ENCODE peak calls at places on chromosomes 2 and 18, in ten cellular contexts. One of them, this sample, is unnamed.

GRCh38 chr2:84435331-84436081 is 23.6 kb downstream of the SUCLG1 start:
- DNase-seq in right lobe of liver: no peak
- DNase-seq in CD4-positive, CD25-positive, alpha-beta regulatory T cell: no peak
- DNase-seq in IMR-90: peak; percentile 93
- DNase-seq in cardiac muscle cell: no peak
- DNase-seq in H9: no peak
- DNase-seq in mesenchymal stem cell: peak; percentile 79
- DNase-seq in right atrium auricular region: no peak
- DNase-seq in heart right ventricle: peak; percentile 12
- DNase-seq in fibroblast of lung: peak; percentile 86
- DNase-seq in this sample: no peak

GRCh38 chr2:43465234-43465633 is 130.6 kb downstream of the THADA start:
- DNase-seq in right lobe of liver: no peak
- DNase-seq in CD4-positive, CD25-positive, alpha-beta regulatory T cell: no peak
- DNase-seq in IMR-90: no peak
- DNase-seq in cardiac muscle cell: no peak
- DNase-seq in H9: no peak
- DNase-seq in mesenchymal stem cell: no peak
- DNase-seq in right atrium auricular region: no peak
- DNase-seq in heart right ventricle: no peak
- DNase-seq in fibroblast of lung: no peak
- DNase-seq in this sample: no peak

GRCh38 chr2:238389985-238390682 is 36.6 kb upstream of the ASB1 start:
- DNase-seq in right lobe of liver: no peak
- DNase-seq in CD4-positive, CD25-positive, alpha-beta regulatory T cell: no peak
- DNase-seq in IMR-90: peak; percentile 23
- DNase-seq in cardiac muscle cell: peak; percentile 25
- DNase-seq in H9: no peak
- DNase-seq in mesenchymal stem cell: no peak
- DNase-seq in right atrium auricular region: no peak
- DNase-seq in heart right ventricle: no peak
- DNase-seq in fibroblast of lung: peak; percentile 78
- DNase-seq in this sample: no peak

GRCh38 chr2:98734823-98735260 is 3.9 kb upstream of the MGAT4A start:
- DNase-seq in right lobe of liver: no peak
- DNase-seq in CD4-positive, CD25-positive, alpha-beta regulatory T cell: peak; percentile 48
- DNase-seq in IMR-90: no peak
- DNase-seq in cardiac muscle cell: no peak
- DNase-seq in H9: no peak
- DNase-seq in mesenchymal stem cell: no peak
- DNase-seq in right atrium auricular region: no peak
- DNase-seq in heart right ventricle: no peak
- DNase-seq in fibroblast of lung: no peak
- DNase-seq in this sample: no peak

GRCh38 chr18:63831080-63831788 is 56.0 kb downstream of the SERPINB7 start:
- DNase-seq in right lobe of liver: no peak
- DNase-seq in CD4-positive, CD25-positive, alpha-beta regulatory T cell: peak; percentile 7
- DNase-seq in IMR-90: peak; percentile 84
- DNase-seq in cardiac muscle cell: no peak
- DNase-seq in H9: no peak
- DNase-seq in mesenchymal stem cell: peak; percentile 67
- DNase-seq in right atrium auricular region: no peak
- DNase-seq in heart right ventricle: no peak
- DNase-seq in fibroblast of lung: peak; percentile 88
- DNase-seq in this sample: no peak

GRCh38 chr2:108257757-108258331 is 18.1 kb downstream of the SULT1C3 start:
- DNase-seq in right lobe of liver: no peak
- DNase-seq in CD4-positive, CD25-positive, alpha-beta regulatory T cell: no peak
- DNase-seq in IMR-90: peak; percentile 33
- DNase-seq in cardiac muscle cell: no peak
- DNase-seq in H9: no peak
- DNase-seq in mesenchymal stem cell: peak; percentile 56
- DNase-seq in right atrium auricular region: no peak
- DNase-seq in heart right ventricle: no peak
- DNase-seq in fibroblast of lung: no peak
- DNase-seq in this sample: no peak

GRCh38 chr2:180443896-180444295 is 436.8 kb upstream of the CWC22 start:
- DNase-seq in right lobe of liver: no peak
- DNase-seq in CD4-positive, CD25-positive, alpha-beta regulatory T cell: no peak
- DNase-seq in IMR-90: no peak
- DNase-seq in cardiac muscle cell: no peak
- DNase-seq in H9: no peak
- DNase-seq in mesenchymal stem cell: no peak
- DNase-seq in right atrium auricular region: no peak
- DNase-seq in heart right ventricle: no peak
- DNase-seq in fibroblast of lung: no peak
- DNase-seq in this sample: no peak

GRCh38 chr2:190339394-190339793 is 4.0 kb upstream of the INPP1 start:
- DNase-seq in right lobe of liver: no peak
- DNase-seq in CD4-positive, CD25-positive, alpha-beta regulatory T cell: no peak
- DNase-seq in IMR-90: no peak
- DNase-seq in cardiac muscle cell: no peak
- DNase-seq in H9: no peak
- DNase-seq in mesenchymal stem cell: no peak
- DNase-seq in right atrium auricular region: no peak
- DNase-seq in heart right ventricle: no peak
- DNase-seq in fibroblast of lung: no peak
- DNase-seq in this sample: no peak

GRCh38 chr2:27583390-27583915 is 611 bp downstream of the ZNF512 start:
- DNase-seq in right lobe of liver: no peak
- DNase-seq in CD4-positive, CD25-positive, alpha-beta regulatory T cell: no peak
- DNase-seq in IMR-90: peak; percentile 24
- DNase-seq in cardiac muscle cell: no peak
- DNase-seq in H9: no peak
- DNase-seq in mesenchymal stem cell: peak; percentile 40
- DNase-seq in right atrium auricular region: no peak
- DNase-seq in heart right ventricle: no peak
- DNase-seq in fibroblast of lung: peak; percentile 19
- DNase-seq in this sample: no peak

GRCh38 chr2:57877811-57878572 is 168.6 kb upstream of the VRK2 start:
- DNase-seq in right lobe of liver: no peak
- DNase-seq in CD4-positive, CD25-positive, alpha-beta regulatory T cell: no peak
- DNase-seq in IMR-90: no peak
- DNase-seq in cardiac muscle cell: no peak
- DNase-seq in H9: no peak
- DNase-seq in mesenchymal stem cell: no peak
- DNase-seq in right atrium auricular region: no peak
- DNase-seq in heart right ventricle: no peak
- DNase-seq in fibroblast of lung: peak; percentile 9
- DNase-seq in this sample: no peak

GRCh38 chr2:207279520-207279919 is 113.8 kb upstream of the KLF7 start:
- DNase-seq in right lobe of liver: no peak
- DNase-seq in CD4-positive, CD25-positive, alpha-beta regulatory T cell: no peak
- DNase-seq in IMR-90: no peak
- DNase-seq in cardiac muscle cell: no peak
- DNase-seq in H9: no peak
- DNase-seq in mesenchymal stem cell: no peak
- DNase-seq in right atrium auricular region: no peak
- DNase-seq in heart right ventricle: no peak
- DNase-seq in fibroblast of lung: no peak
- DNase-seq in this sample: no peak

GRCh38 chr2:120336749-120337148 is 9.2 kb upstream of the INHBB start:
- DNase-seq in right lobe of liver: no peak
- DNase-seq in CD4-positive, CD25-positive, alpha-beta regulatory T cell: no peak
- DNase-seq in IMR-90: no peak
- DNase-seq in cardiac muscle cell: no peak
- DNase-seq in H9: no peak
- DNase-seq in mesenchymal stem cell: no peak
- DNase-seq in right atrium auricular region: no peak
- DNase-seq in heart right ventricle: no peak
- DNase-seq in fibroblast of lung: no peak
- DNase-seq in this sample: no peak
- H3K27me3 ChIP-seq in right lobe of liver: no peaks in the 10 kb centered on the region
- H3K27me3 ChIP-seq in CD4-positive, CD25-positive, alpha-beta regulatory T cell: peaks cover 5% of the 10 kb centered on the region
- H3K27me3 ChIP-seq in IMR-90: peaks cover 69% of the 10 kb centered on the region
- H3K27me3 ChIP-seq in cardiac muscle cell: peaks cover 29% of the 10 kb centered on the region
- H3K27me3 ChIP-seq in H9: peaks cover 3% of the 10 kb centered on the region
- H3K27me3 ChIP-seq in mesenchymal stem cell: peaks cover 78% of the 10 kb centered on the region
- H3K27me3 ChIP-seq in right atrium auricular region: no peaks in the 10 kb centered on the region
- H3K27me3 ChIP-seq in heart right ventricle: peaks cover 22% of the 10 kb centered on the region
- H3K27me3 ChIP-seq in fibroblast of lung: peaks cover 14% of the 10 kb centered on the region
- H3K27me3 ChIP-seq in this sample: peaks cover 4% of the 10 kb centered on the region

DNA sequence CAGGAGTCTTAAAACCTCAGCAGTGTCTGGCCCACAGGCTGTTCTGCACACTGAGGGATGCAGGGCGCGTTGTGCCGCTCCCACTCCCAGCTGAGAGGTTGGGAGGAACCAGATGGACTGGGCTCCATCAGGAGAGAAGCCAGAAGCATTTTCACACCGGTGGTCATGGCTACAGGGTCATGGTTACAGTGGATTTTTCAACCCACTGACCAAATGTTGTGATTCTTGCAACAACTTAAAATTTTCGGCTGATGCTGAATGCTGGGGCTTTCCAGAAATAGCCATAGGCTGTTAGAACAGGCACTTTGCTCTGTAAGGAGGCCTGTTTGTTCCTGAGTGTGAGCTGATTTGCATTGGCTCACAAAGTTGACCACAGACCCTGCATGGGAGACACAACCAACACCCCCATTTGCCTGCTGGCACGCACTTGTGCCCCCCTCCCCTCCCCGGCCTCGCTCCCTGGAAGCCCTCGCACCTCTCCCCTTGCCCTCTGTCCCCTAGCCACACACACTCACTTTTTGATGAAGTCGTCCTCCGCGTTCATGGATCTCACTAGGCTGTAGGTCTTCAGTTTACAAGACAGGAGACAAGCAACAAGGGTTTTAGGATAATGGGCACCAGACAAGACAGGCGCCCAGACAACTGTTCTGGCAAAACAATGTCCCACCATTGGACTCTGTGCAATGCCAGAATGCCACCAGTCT is 3.4 kb downstream of the LPIN1 start:
- DNase-seq in right lobe of liver: no peak
- DNase-seq in CD4-positive, CD25-positive, alpha-beta regulatory T cell: no peak
- DNase-seq in IMR-90: peak; percentile 18
- DNase-seq in cardiac muscle cell: no peak
- DNase-seq in H9: no peak
- DNase-seq in mesenchymal stem cell: peak; percentile 62
- DNase-seq in right atrium auricular region: no peak
- DNase-seq in heart right ventricle: no peak
- DNase-seq in fibroblast of lung: peak; percentile 23
- DNase-seq in this sample: no peak
- H3K4me1 ChIP-seq in right lobe of liver: no peaks in the 10 kb centered on the region
- H3K4me1 ChIP-seq in CD4-positive, CD25-positive, alpha-beta regulatory T cell: peaks cover 85% of the 10 kb centered on the region
- H3K4me1 ChIP-seq in IMR-90: peaks cover 23% of the 10 kb centered on the region
- H3K4me1 ChIP-seq in cardiac muscle cell: peaks cover 60% of the 10 kb centered on the region
- H3K4me1 ChIP-seq in H9: peaks cover 18% of the 10 kb centered on the region
- H3K4me1 ChIP-seq in mesenchymal stem cell: peaks cover 31% of the 10 kb centered on the region
- H3K4me1 ChIP-seq in right atrium auricular region: peaks cover 79% of the 10 kb centered on the region
- H3K4me1 ChIP-seq in heart right ventricle: peaks cover 78% of the 10 kb centered on the region
- H3K4me1 ChIP-seq in fibroblast of lung: peaks cover 36% of the 10 kb centered on the region
- H3K4me1 ChIP-seq in this sample: peaks cover 69% of the 10 kb centered on the region

DNA sequence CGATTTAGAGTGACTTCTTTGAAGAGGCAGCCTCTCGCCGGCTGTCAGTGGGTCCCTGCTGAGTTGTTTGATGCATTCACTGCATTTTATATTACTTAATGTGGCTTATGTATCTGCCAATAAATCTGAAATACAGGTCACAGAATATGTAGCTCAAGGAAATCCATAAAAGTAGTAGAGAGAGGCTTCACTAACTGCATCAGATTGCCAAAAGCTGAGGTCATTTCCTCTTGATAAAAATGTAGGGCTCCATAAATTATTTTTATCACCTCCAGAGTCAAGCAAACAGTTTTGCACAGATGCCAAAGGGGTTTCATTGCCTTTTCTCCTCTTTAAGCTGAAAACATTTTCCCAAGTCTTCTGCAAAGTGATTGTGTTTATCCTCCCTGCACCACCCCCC is 36.5 kb upstream of the CCDC93 start:
- DNase-seq in right lobe of liver: no peak
- DNase-seq in CD4-positive, CD25-positive, alpha-beta regulatory T cell: no peak
- DNase-seq in IMR-90: no peak
- DNase-seq in cardiac muscle cell: no peak
- DNase-seq in H9: no peak
- DNase-seq in mesenchymal stem cell: peak; percentile 31
- DNase-seq in right atrium auricular region: no peak
- DNase-seq in heart right ventricle: no peak
- DNase-seq in fibroblast of lung: peak; percentile 38
- DNase-seq in this sample: no peak
- H3K27me3 ChIP-seq in right lobe of liver: no peaks in the 10 kb centered on the region
- H3K27me3 ChIP-seq in CD4-positive, CD25-positive, alpha-beta regulatory T cell: peaks cover 28% of the 10 kb centered on the region
- H3K27me3 ChIP-seq in IMR-90: peaks cover 18% of the 10 kb centered on the region
- H3K27me3 ChIP-seq in cardiac muscle cell: no peaks in the 10 kb centered on the region
- H3K27me3 ChIP-seq in H9: no peaks in the 10 kb centered on the region
- H3K27me3 ChIP-seq in mesenchymal stem cell: no peaks in the 10 kb centered on the region
- H3K27me3 ChIP-seq in right atrium auricular region: no peaks in the 10 kb centered on the region
- H3K27me3 ChIP-seq in heart right ventricle: peaks cover 40% of the 10 kb centered on the region
- H3K27me3 ChIP-seq in fibroblast of lung: peaks cover 7% of the 10 kb centered on the region
- H3K27me3 ChIP-seq in this sample: peaks cover 5% of the 10 kb centered on the region

GRCh38 chr2:16626497-16626896 is 39.1 kb downstream of the CYRIA start:
- DNase-seq in right lobe of liver: no peak
- DNase-seq in CD4-positive, CD25-positive, alpha-beta regulatory T cell: no peak
- DNase-seq in IMR-90: peak; percentile 81
- DNase-seq in cardiac muscle cell: no peak
- DNase-seq in H9: no peak
- DNase-seq in mesenchymal stem cell: peak; percentile 93
- DNase-seq in right atrium auricular region: peak; percentile 75
- DNase-seq in heart right ventricle: no peak
- DNase-seq in fibroblast of lung: peak; percentile 76
- DNase-seq in this sample: no peak

GRCh38 chr2:16624419-16624745 is 41.3 kb downstream of the CYRIA start:
- DNase-seq in right lobe of liver: no peak
- DNase-seq in CD4-positive, CD25-positive, alpha-beta regulatory T cell: no peak
- DNase-seq in IMR-90: no peak
- DNase-seq in cardiac muscle cell: no peak
- DNase-seq in H9: no peak
- DNase-seq in mesenchymal stem cell: no peak
- DNase-seq in right atrium auricular region: no peak
- DNase-seq in heart right ventricle: no peak
- DNase-seq in fibroblast of lung: no peak
- DNase-seq in this sample: no peak

GRCh38 chr2:16625759-16626158 is 39.9 kb downstream of the CYRIA start:
- DNase-seq in right lobe of liver: no peak
- DNase-seq in CD4-positive, CD25-positive, alpha-beta regulatory T cell: no peak
- DNase-seq in IMR-90: no peak
- DNase-seq in cardiac muscle cell: no peak
- DNase-seq in H9: no peak
- DNase-seq in mesenchymal stem cell: no peak
- DNase-seq in right atrium auricular region: no peak
- DNase-seq in heart right ventricle: no peak
- DNase-seq in fibroblast of lung: no peak
- DNase-seq in this sample: no peak

GRCh38 chr2:16623564-16624418 is 41.8 kb downstream of the CYRIA start:
- DNase-seq in right lobe of liver: no peak
- DNase-seq in CD4-positive, CD25-positive, alpha-beta regulatory T cell: peak; percentile 14
- DNase-seq in IMR-90: no peak
- DNase-seq in cardiac muscle cell: no peak
- DNase-seq in H9: no peak
- DNase-seq in mesenchymal stem cell: no peak
- DNase-seq in right atrium auricular region: no peak
- DNase-seq in heart right ventricle: no peak
- DNase-seq in fibroblast of lung: no peak
- DNase-seq in this sample: no peak

DNA sequence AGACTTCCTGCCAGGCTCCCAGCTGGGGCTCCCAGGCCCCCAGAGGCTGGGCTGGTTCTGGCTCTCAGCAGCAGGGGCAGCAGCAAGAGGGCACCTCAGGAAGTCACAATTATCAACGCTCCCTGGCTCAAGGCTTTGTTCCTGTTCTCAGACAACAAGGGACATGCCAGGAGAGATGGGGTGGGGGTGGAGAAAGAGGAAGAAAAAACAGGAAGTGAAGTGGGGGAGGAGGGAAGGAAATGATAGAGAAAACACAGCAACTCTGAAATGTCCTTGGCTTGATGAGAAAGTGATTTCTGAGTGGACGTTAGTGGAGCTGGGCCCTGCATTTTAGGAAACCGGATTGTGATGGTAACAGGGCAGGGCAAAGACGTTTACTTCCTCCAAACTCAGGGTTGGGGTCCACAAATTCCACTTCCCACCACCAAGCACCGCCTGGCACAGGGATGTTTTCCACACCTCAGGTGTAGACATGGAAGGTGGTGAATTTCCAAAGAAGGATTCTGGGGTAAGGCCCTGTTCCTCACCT is 40.4 kb downstream of the CYRIA start:
- DNase-seq in right lobe of liver: no peak
- DNase-seq in CD4-positive, CD25-positive, alpha-beta regulatory T cell: no peak
- DNase-seq in IMR-90: no peak
- DNase-seq in cardiac muscle cell: no peak
- DNase-seq in H9: no peak
- DNase-seq in mesenchymal stem cell: peak; percentile 37
- DNase-seq in right atrium auricular region: no peak
- DNase-seq in heart right ventricle: peak; percentile 43
- DNase-seq in fibroblast of lung: no peak
- DNase-seq in this sample: no peak
- H3K4me1 ChIP-seq in right lobe of liver: no peaks in the 10 kb centered on the region
- H3K4me1 ChIP-seq in CD4-positive, CD25-positive, alpha-beta regulatory T cell: no peaks in the 10 kb centered on the region
- H3K4me1 ChIP-seq in IMR-90: peaks cover 46% of the 10 kb centered on the region
- H3K4me1 ChIP-seq in cardiac muscle cell: no peaks in the 10 kb centered on the region
- H3K4me1 ChIP-seq in H9: peaks cover 4% of the 10 kb centered on the region
- H3K4me1 ChIP-seq in mesenchymal stem cell: peaks cover 39% of the 10 kb centered on the region
- H3K4me1 ChIP-seq in right atrium auricular region: peaks cover 35% of the 10 kb centered on the region
- H3K4me1 ChIP-seq in heart right ventricle: peaks cover 60% of the 10 kb centered on the region
- H3K4me1 ChIP-seq in fibroblast of lung: peaks cover 6% of the 10 kb centered on the region
- H3K4me1 ChIP-seq in this sample: peaks cover 14% of the 10 kb centered on the region

This sample was measured in thoracic aorta.